ENCODE peak calls at places on chromosomes 11 and 22, in eight cellular contexts. L is pancreas; K is lower lobe of right lung; N is kidney epithelial cell; X is tibial artery; D is left ventricle myocardium inferior; H is naive thymus-derived CD4-positive, alpha-beta T cell; R is AG10803. J is an unnamed sample.

GRCh38 chr11:113677648-113678047 is 28.5 kb downstream of the TMPRSS5 start:
- DNase-seq in L (no peak), X (no peak), R (no peak), D (no peak), N (no peak), H (no peak), K (no peak), J (no peak)

GRCh38 chr11:63490551-63491239 is at the start of gene PLAAT5:
- DNase-seq in X (no peak), H (no peak), N (no peak), D (peak), L (peak), R (no peak), K (peak), J (no peak)

GRCh38 chr22:43745783-43746356 is 66.2 kb downstream of the EFCAB6 start:
- DNase-seq in D (no peak), R (no peak), L (no peak), K (no peak), H (no peak), X (no peak), N (no peak), J (no peak)

GRCh38 chr11:27485930-27486773 is 13.6 kb upstream of the LGR4 start:
- DNase-seq in L (no peak), N (no peak), H (peak), X (no peak), K (no peak), R (peak), D (no peak), J (peak)

GRCh38 chr11:69127091-69127850 is 28.5 kb upstream of the SMIM38 start:
- DNase-seq in X (peak), N (no peak), L (no peak), D (no peak), H (no peak), R (no peak), K (no peak), J (no peak)

GRCh38 chr11:61961570-61962212 is 5.7 kb downstream of the FTH1 start:
- DNase-seq in N (no peak), L (no peak), D (peak), X (peak), R (peak), H (no peak), K (no peak), J (peak)

GRCh38 chr11:61671527-61671926 is 8.7 kb upstream of the DAGLA start:
- DNase-seq in N (no peak), X (no peak), D (no peak), H (no peak), R (no peak), L (peak), K (no peak), J (no peak)

GRCh38 chr11:117766576-117766975 is 30.4 kb downstream of the DSCAML1 start:
- DNase-seq in R (no peak), N (no peak), K (no peak), X (no peak), H (no peak), D (no peak), L (no peak), J (no peak)

GRCh38 chr22:44595841-44596341 is 97.9 kb upstream of the RTL6 start:
- DNase-seq in X (no peak), R (no peak), K (no peak), H (no peak), L (peak), N (peak), D (no peak), J (peak)

GRCh38 chr11:106727261-106727660 is 291.0 kb downstream of the GUCY1A2 start:
- DNase-seq in N (no peak), R (no peak), L (no peak), H (no peak), K (no peak), X (no peak), D (no peak), J (no peak)

GRCh38 chr22:24183321-24184031 is 2.2 kb downstream of the SUSD2 start:
- DNase-seq in N (no peak), D (peak), K (peak), H (no peak), X (no peak), L (peak), R (no peak), J (no peak)

DNA sequence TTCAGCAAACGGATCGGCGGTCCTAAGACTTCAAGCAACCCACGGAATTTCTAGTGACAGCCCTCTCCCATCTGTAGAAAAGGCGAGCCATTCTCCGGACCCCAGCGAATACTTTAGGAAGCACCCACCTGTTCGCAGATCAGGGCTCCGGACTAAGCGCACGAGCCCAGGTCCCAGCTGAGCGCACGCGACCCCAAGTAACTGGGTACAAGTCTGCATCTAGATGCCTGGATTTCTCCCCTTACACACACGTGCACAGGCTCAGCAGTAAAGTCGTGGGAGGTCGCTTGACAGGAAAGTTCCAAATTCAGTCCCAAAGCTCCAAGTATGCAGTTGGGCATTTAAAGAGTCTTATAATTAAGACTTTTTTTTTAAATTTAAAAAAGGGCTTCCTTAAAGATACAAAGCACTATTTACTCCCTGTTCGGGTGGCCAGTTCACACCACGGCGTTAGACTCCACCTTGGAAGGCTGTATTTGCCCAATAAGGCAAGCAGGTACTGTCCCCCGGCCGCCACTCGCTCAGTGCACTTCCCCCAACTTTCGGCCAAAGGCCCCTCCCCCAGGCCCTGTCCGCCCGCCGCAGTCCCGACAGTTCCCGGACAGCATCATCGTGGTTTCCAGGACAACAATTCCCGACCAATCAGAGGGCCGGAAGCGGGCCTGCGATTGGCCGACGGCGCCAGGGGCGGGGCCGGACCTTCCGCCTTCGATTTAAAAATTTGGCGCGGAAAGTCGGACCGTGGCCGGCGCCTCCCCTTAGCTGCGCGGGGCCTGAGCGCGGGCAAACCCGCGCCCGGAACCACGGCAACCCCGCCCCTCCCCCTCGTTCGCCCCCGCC is at the start of gene E2F8:
- DNase-seq in N (peak), X (peak), H (peak), K (peak), D (peak), L (peak), R (peak), J (peak)
- H3K4me3 ChIP-seq in N (peak), X (peak), H (peak), K (peak), D (peak), L (peak), R (peak), J (peak)

GRCh38 chr11:44950625-44951472 is at the start of gene TP53I11:
- DNase-seq in X (peak), L (peak), R (peak), N (no peak), D (peak), K (peak), H (peak), J (peak)
- H3K4me3 ChIP-seq in X (peak), L (peak), R (peak), N (peak), D (peak), K (peak), H (peak), J (peak)

GRCh38 chr22:31091106-31091975 is 10.2 kb downstream of the SMTN start:
- DNase-seq in H (no peak), K (no peak), D (no peak), X (peak), N (no peak), L (peak), R (no peak), J (no peak)
- H3K4me3 ChIP-seq in H (no peak), K (no peak), D (no peak), X (peak), N (no peak), L (no peak), R (no peak), J (no peak)

DNA sequence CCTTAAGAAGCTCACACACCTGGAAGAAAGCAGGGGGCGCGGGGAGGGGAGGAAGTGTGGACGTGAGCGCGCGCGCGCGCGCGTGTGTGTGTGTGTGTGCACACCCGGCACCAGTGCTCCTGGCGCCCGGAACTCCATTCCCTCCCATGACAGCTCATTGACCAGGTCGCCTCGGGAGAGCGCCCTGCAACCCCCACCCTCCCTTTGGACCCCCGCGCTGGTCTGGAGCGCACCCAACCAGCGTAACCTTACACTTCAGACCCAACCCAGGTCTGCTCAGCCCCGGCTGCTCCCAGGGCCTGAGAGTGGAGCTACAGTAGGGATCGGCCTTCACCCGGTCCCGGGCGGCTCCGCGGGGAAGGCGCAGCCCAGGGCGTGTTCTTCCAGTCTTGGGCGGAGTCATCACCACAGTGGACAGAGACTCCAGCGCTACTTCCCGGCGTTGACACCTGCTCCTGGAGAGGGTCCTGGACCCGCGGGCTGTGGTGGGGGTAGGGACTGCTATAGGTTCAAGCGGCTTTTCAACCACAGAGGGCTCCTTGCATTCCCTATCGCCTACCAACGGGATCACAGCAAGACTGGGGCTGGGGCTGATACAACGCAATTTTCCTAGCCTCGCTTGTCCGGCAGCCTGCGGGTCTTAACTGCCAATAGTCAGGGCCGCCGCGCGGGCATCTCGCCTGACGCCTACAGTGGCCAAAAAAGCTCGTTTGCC is 1.4 kb downstream of the GALNT18 start:
- DNase-seq in K (peak), N (no peak), R (no peak), D (peak), X (peak), H (no peak), L (peak), J (no peak)
- H3K4me3 ChIP-seq in K (peak), N (peak), R (peak), D (peak), X (peak), H (peak), L (peak), J (no peak)

DNA sequence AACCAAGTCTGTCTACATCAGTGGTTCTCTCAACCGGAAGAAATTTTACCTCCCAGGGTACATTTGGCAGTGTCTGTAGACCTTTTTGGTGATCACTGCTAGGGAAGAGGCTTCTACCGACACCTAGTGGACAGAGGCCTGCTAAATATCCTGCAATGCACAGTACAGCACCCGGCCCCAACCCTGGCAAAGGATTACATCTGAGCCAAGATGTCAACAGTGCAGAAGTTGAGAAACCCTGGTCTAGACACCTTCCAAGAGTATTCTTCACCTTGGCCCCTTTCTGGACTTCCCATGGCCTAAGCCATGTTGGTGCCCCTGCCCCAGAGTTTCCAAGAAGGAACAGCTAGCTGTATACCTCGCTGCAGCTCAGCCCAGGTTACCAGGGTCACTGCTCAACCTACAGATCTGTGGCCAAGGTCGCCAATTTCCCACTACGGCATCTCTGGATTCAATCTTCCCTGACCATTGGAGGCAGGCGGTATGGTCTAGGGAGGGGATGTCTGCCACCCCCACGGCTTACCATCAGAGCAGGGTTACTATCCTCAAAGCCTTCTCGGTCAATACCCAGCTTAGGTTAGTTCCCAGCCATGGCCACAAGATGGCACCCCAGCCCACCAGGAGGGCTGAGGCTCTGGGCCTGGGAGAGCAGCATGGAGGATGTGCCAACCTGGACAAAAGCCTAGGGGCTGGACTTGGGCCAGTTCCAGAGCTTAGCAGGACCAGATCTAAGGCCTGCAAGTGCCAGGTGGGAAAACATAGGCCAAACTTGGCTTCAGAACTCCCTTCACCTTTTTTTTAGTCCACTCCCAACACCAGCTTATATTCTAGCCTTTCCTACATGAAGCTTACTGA is 3.7 kb upstream of the KCNC1 start:
- DNase-seq in K (peak), L (peak), X (peak), N (no peak), R (peak), H (peak), D (peak), J (peak)
- H3K4me3 ChIP-seq in K (no peak), L (no peak), X (no peak), N (no peak), R (no peak), H (no peak), D (no peak), J (no peak)

GRCh38 chr11:9172394-9172793 is 81.0 kb upstream of the SCUBE2 start:
- DNase-seq in L (no peak), K (no peak), H (no peak), D (no peak), R (no peak), N (no peak), X (no peak), J (no peak)

GRCh38 chr11:9170450-9170849 is 79.1 kb upstream of the SCUBE2 start:
- DNase-seq in R (peak), N (no peak), L (no peak), H (no peak), X (no peak), D (no peak), K (no peak), J (peak)

GRCh38 chr11:9169595-9170295 is 78.3 kb upstream of the SCUBE2 start:
- DNase-seq in D (no peak), K (no peak), H (no peak), X (no peak), L (no peak), R (no peak), N (no peak), J (no peak)
- H3K4me3 ChIP-seq in D (no peak), K (no peak), H (no peak), X (no peak), L (no peak), R (no peak), N (no peak), J (no peak)

DNA sequence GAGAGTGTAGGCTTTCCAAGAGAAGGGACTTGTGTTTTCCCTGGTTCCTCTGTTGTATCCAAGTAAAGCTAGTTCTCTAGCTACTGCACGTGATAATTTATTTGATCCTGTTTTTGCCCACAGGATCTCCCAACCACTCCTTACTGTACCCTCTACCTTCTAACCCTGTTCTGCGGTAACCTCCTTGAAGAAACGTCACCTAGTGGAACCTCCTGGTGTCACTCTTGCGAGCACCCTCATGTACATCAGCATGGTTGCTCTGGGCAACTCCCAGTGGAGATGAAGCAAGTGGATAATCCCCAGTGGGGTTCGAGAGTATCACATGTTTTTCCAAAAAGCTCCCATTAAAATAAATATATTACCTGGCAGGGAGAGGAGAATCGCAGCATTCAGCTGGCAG is 108.9 kb upstream of the CLMP start:
- DNase-seq in N (no peak), L (no peak), K (no peak), H (no peak), R (no peak), D (no peak), X (no peak), J (no peak)
- H3K4me3 ChIP-seq in N (no peak), L (no peak), K (no peak), H (no peak), R (no peak), D (no peak), X (no peak), J (no peak)